ENCODE peak calls at places on chromosomes 12 and 14, in eight cellular contexts. One of them, this sample, is unnamed.

GRCh38 chr12:24909667-24910066 is 39.2 kb downstream of the BCAT1 start:
- DNase-seq in RWPE1: no peak
- DNase-seq in GM10248: no peak
- DNase-seq in AG04450: peak; percentile 83
- DNase-seq in upper lobe of right lung: no peak
- DNase-seq in GM20000: no peak
- DNase-seq in uterus: no peak
- DNase-seq in Calu3: no peak
- DNase-seq in this sample: no peak

GRCh38 chr14:104795781-104796681 is 483 bp upstream of the AKT1 start:
- DNase-seq in upper lobe of right lung: peak; percentile 83
- DNase-seq in RWPE1: peak; percentile 76
- DNase-seq in GM10248: peak; percentile 89
- DNase-seq in AG04450: no peak
- DNase-seq in GM20000: peak; percentile 97
- DNase-seq in uterus: no peak
- DNase-seq in Calu3: peak; percentile 70
- DNase-seq in this sample: no peak

GRCh38 chr12:112091563-112091962 is 17.0 kb downstream of the NAA25 start:
- DNase-seq in GM10248: no peak
- DNase-seq in upper lobe of right lung: no peak
- DNase-seq in AG04450: no peak
- DNase-seq in Calu3: no peak
- DNase-seq in uterus: no peak
- DNase-seq in RWPE1: no peak
- DNase-seq in GM20000: no peak
- DNase-seq in this sample: no peak

GRCh38 chr12:93790472-93791152 is 113.4 kb downstream of the CRADD start:
- DNase-seq in RWPE1: peak; percentile 82
- DNase-seq in GM20000: no peak
- DNase-seq in GM10248: no peak
- DNase-seq in upper lobe of right lung: no peak
- DNase-seq in AG04450: no peak
- DNase-seq in uterus: no peak
- DNase-seq in Calu3: peak; percentile 73
- DNase-seq in this sample: no peak

GRCh38 chr12:132278421-132279183 is 50.8 kb downstream of the GALNT9 start:
- DNase-seq in AG04450: no peak
- DNase-seq in Calu3: no peak
- DNase-seq in RWPE1: no peak
- DNase-seq in upper lobe of right lung: no peak
- DNase-seq in GM10248: no peak
- DNase-seq in GM20000: no peak
- DNase-seq in uterus: no peak
- DNase-seq in this sample: no peak

GRCh38 chr14:87000071-87000470 is 992.9 kb downstream of the GALC start:
- DNase-seq in GM20000: no peak
- DNase-seq in GM10248: no peak
- DNase-seq in AG04450: no peak
- DNase-seq in upper lobe of right lung: no peak
- DNase-seq in RWPE1: no peak
- DNase-seq in uterus: no peak
- DNase-seq in Calu3: no peak
- DNase-seq in this sample: no peak

GRCh38 chr14:53338192-53338591 is 185.1 kb upstream of the DDHD1 start:
- DNase-seq in RWPE1: no peak
- DNase-seq in Calu3: no peak
- DNase-seq in AG04450: peak; percentile 7
- DNase-seq in GM10248: no peak
- DNase-seq in GM20000: no peak
- DNase-seq in upper lobe of right lung: no peak
- DNase-seq in uterus: no peak
- DNase-seq in this sample: no peak

GRCh38 chr14:88198441-88198840 is 124.6 kb downstream of the KCNK10 start:
- DNase-seq in upper lobe of right lung: no peak
- DNase-seq in AG04450: no peak
- DNase-seq in GM10248: no peak
- DNase-seq in uterus: no peak
- DNase-seq in GM20000: no peak
- DNase-seq in RWPE1: no peak
- DNase-seq in Calu3: no peak
- DNase-seq in this sample: no peak

GRCh38 chr14:59086241-59086899 is 102.1 kb upstream of the DAAM1 start:
- DNase-seq in RWPE1: no peak
- DNase-seq in Calu3: no peak
- DNase-seq in GM20000: no peak
- DNase-seq in upper lobe of right lung: no peak
- DNase-seq in AG04450: peak; percentile 8
- DNase-seq in uterus: no peak
- DNase-seq in GM10248: no peak
- DNase-seq in this sample: no peak

GRCh38 chr14:101639257-101639833 is 78.0 kb downstream of the DIO3 start:
- DNase-seq in AG04450: no peak
- DNase-seq in uterus: no peak
- DNase-seq in upper lobe of right lung: no peak
- DNase-seq in RWPE1: no peak
- DNase-seq in Calu3: no peak
- DNase-seq in GM20000: no peak
- DNase-seq in GM10248: no peak
- DNase-seq in this sample: no peak

GRCh38 chr14:60506010-60506409 is 2.9 kb upstream of the SIX6 start:
- DNase-seq in uterus: no peak
- DNase-seq in AG04450: no peak
- DNase-seq in Calu3: no peak
- DNase-seq in upper lobe of right lung: no peak
- DNase-seq in GM10248: no peak
- DNase-seq in RWPE1: no peak
- DNase-seq in GM20000: no peak
- DNase-seq in this sample: no peak

GRCh38 chr14:99468836-99469592 is 11.6 kb downstream of the SETD3 start:
- DNase-seq in GM10248: no peak
- DNase-seq in RWPE1: no peak
- DNase-seq in Calu3: no peak
- DNase-seq in upper lobe of right lung: no peak
- DNase-seq in uterus: no peak
- DNase-seq in AG04450: no peak
- DNase-seq in GM20000: no peak
- DNase-seq in this sample: no peak

GRCh38 chr12:93136243-93137015 is 207.3 kb upstream of the EEA1 start:
- DNase-seq in AG04450: no peak
- DNase-seq in GM10248: no peak
- DNase-seq in RWPE1: no peak
- DNase-seq in Calu3: no peak
- DNase-seq in upper lobe of right lung: no peak
- DNase-seq in uterus: no peak
- DNase-seq in GM20000: no peak
- DNase-seq in this sample: no peak

GRCh38 chr12:16844875-16845274 is 238.9 kb upstream of the LMO3 start:
- DNase-seq in upper lobe of right lung: no peak
- DNase-seq in uterus: no peak
- DNase-seq in AG04450: no peak
- DNase-seq in GM20000: no peak
- DNase-seq in RWPE1: no peak
- DNase-seq in Calu3: no peak
- DNase-seq in GM10248: no peak
- DNase-seq in this sample: no peak

GRCh38 chr12:110555509-110556406 is 27.4 kb downstream of the PPTC7 start:
- DNase-seq in upper lobe of right lung: no peak
- DNase-seq in GM20000: no peak
- DNase-seq in uterus: no peak
- DNase-seq in RWPE1: no peak
- DNase-seq in Calu3: no peak
- DNase-seq in GM10248: no peak
- DNase-seq in AG04450: no peak
- DNase-seq in this sample: no peak

GRCh38 chr14:30227871-30228270 is 300.2 kb upstream of the PRKD1 start:
- DNase-seq in upper lobe of right lung: no peak
- DNase-seq in RWPE1: peak; percentile 64
- DNase-seq in GM20000: no peak
- DNase-seq in Calu3: peak; percentile 14
- DNase-seq in GM10248: no peak
- DNase-seq in AG04450: no peak
- DNase-seq in uterus: peak; percentile 18
- DNase-seq in this sample: no peak

GRCh38 chr14:59207506-59207933 is 19.1 kb downstream of the DAAM1 start:
- DNase-seq in GM20000: peak; percentile 37
- DNase-seq in AG04450: no peak
- DNase-seq in GM10248: peak; percentile 34
- DNase-seq in RWPE1: no peak
- DNase-seq in Calu3: no peak
- DNase-seq in upper lobe of right lung: no peak
- DNase-seq in uterus: no peak
- DNase-seq in this sample: no peak

GRCh38 chr14:77023001-77023996 is 5.2 kb downstream of the IRF2BPL start:
- DNase-seq in GM10248: no peak
- DNase-seq in Calu3: peak; percentile 68
- DNase-seq in RWPE1: no peak
- DNase-seq in upper lobe of right lung: no peak
- DNase-seq in AG04450: no peak
- DNase-seq in GM20000: no peak
- DNase-seq in uterus: peak; percentile 82
- DNase-seq in this sample: peak; percentile 87
- TF ChIP-seq CTCF in GM10248: no peak
- TF ChIP-seq CTCF in Calu3: no peak
- TF ChIP-seq CTCF in RWPE1: no peak
- TF ChIP-seq CTCF in upper lobe of right lung: no peak
- TF ChIP-seq CTCF in AG04450: peak; percentile 53
- TF ChIP-seq CTCF in GM20000: no peak
- TF ChIP-seq CTCF in uterus: no peak
- TF ChIP-seq CTCF in this sample: peak; percentile 22

DNA sequence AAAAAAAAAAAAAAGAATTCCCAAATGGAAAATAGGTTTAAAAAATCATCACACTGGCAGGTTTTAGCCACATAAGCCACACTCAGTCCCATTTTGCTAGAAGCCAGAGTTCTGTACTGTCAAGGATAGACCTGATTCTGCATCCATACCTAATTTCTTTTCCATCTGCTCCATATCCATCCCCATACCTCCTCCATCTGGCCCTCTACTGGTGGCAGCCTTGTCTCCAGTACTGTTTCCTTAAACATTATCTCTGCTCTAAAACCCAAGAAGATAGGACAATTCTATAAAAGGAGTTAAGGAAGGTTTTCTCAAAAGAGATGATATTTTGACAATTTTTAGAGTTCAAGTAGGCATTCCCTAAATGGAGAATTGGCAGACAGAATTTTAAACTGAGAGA is 26.0 kb upstream of the RXYLT1 start:
- DNase-seq in uterus: no peak
- DNase-seq in GM20000: no peak
- DNase-seq in GM10248: no peak
- DNase-seq in Calu3: no peak
- DNase-seq in AG04450: no peak
- DNase-seq in RWPE1: no peak
- DNase-seq in upper lobe of right lung: no peak
- DNase-seq in this sample: peak; percentile 4
- TF ChIP-seq CTCF in uterus: no peak
- TF ChIP-seq CTCF in GM20000: no peak
- TF ChIP-seq CTCF in GM10248: no peak
- TF ChIP-seq CTCF in Calu3: no peak
- TF ChIP-seq CTCF in AG04450: peak; percentile 36
- TF ChIP-seq CTCF in RWPE1: no peak
- TF ChIP-seq CTCF in upper lobe of right lung: no peak
- TF ChIP-seq CTCF in this sample: no peak

DNA sequence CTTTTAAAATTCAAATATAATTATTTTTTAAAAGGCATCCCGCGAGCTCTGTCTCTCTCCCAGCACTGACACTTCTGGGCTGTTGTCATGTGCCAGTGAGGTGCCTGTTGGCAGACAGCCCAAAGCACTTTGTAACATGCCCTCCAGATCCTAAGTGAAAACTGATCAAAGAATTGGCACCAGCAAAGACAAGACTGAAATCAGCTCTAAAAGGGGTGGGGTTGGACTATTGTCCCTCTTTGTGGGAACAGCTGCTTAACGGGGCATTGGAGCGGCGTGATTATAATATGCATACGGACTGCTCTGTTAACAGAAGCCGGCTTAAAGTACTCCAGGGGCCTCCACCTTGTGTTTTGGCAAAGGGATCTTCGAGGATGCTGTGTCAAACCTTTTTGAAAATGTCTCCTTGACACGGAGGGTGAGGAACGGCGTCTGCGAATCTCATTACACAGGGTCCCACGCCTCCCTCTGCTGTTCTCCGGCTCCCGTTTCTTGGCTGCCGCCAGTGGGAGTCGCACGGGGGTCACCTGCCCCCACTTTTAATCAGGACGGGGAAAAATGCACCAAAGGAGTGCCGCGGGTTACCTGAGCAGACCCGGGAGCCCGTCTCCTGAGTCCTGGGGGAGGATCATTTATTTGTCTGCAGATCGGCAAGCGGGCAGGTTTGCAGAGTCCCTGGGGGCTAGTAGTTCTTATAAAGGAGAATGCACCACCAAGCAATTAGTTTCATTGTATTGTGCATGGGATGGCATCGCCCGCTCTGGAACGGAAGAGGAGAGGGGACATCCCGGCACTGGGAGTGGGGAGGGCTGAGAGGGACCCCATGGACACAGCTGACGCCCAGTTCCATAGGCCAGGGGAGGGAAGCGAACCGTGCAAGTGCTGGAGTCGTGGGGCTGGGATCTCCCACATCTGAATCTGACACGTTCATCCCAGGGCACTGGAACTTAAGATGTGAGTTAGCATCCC is 44.3 kb downstream of the SPRING1 start:
- DNase-seq in Calu3: no peak
- DNase-seq in AG04450: no peak
- DNase-seq in uterus: no peak
- DNase-seq in GM20000: no peak
- DNase-seq in upper lobe of right lung: no peak
- DNase-seq in RWPE1: no peak
- DNase-seq in GM10248: peak; percentile 19
- DNase-seq in this sample: no peak
- TF ChIP-seq CTCF in Calu3: no peak
- TF ChIP-seq CTCF in AG04450: no peak
- TF ChIP-seq CTCF in uterus: no peak
- TF ChIP-seq CTCF in GM20000: no peak
- TF ChIP-seq CTCF in upper lobe of right lung: no peak
- TF ChIP-seq CTCF in RWPE1: no peak
- TF ChIP-seq CTCF in GM10248: peak; percentile 9
- TF ChIP-seq CTCF in this sample: no peak

GRCh38 chr12:14273911-14274306 is 91.6 kb upstream of the ATF7IP start:
- DNase-seq in upper lobe of right lung: no peak
- DNase-seq in AG04450: no peak
- DNase-seq in GM20000: no peak
- DNase-seq in uterus: no peak
- DNase-seq in GM10248: no peak
- DNase-seq in RWPE1: peak; percentile 73
- DNase-seq in Calu3: no peak
- DNase-seq in this sample: no peak

GRCh38 chr12:14275111-14275510 is 90.4 kb upstream of the ATF7IP start:
- DNase-seq in uterus: no peak
- DNase-seq in upper lobe of right lung: no peak
- DNase-seq in GM20000: no peak
- DNase-seq in GM10248: no peak
- DNase-seq in RWPE1: no peak
- DNase-seq in AG04450: no peak
- DNase-seq in Calu3: no peak
- DNase-seq in this sample: no peak

GRCh38 chr12:14270392-14270791 is 95.1 kb upstream of the ATF7IP start:
- DNase-seq in uterus: no peak
- DNase-seq in GM10248: no peak
- DNase-seq in GM20000: no peak
- DNase-seq in RWPE1: no peak
- DNase-seq in upper lobe of right lung: no peak
- DNase-seq in Calu3: no peak
- DNase-seq in AG04450: no peak
- DNase-seq in this sample: no peak

GRCh38 chr12:14275886-14276285 is 89.6 kb upstream of the ATF7IP start:
- DNase-seq in AG04450: no peak
- DNase-seq in GM20000: no peak
- DNase-seq in upper lobe of right lung: no peak
- DNase-seq in RWPE1: no peak
- DNase-seq in Calu3: no peak
- DNase-seq in uterus: no peak
- DNase-seq in GM10248: no peak
- DNase-seq in this sample: no peak

GRCh38 chr12:14272954-14273910 is 92.2 kb upstream of the ATF7IP start:
- DNase-seq in GM10248: no peak
- DNase-seq in RWPE1: peak; percentile 81
- DNase-seq in Calu3: no peak
- DNase-seq in AG04450: no peak
- DNase-seq in upper lobe of right lung: no peak
- DNase-seq in GM20000: no peak
- DNase-seq in uterus: no peak
- DNase-seq in this sample: no peak
- TF ChIP-seq CTCF in GM10248: no peak
- TF ChIP-seq CTCF in RWPE1: no peak
- TF ChIP-seq CTCF in Calu3: no peak
- TF ChIP-seq CTCF in AG04450: no peak
- TF ChIP-seq CTCF in upper lobe of right lung: no peak
- TF ChIP-seq CTCF in GM20000: no peak
- TF ChIP-seq CTCF in uterus: no peak
- TF ChIP-seq CTCF in this sample: no peak

This sample was measured in Caco-2.